ENCODE peak calls at places on chromosomes 4 and X, in nine cellular contexts. U is pancreas, Y is memory B cell, L is glutamatergic neuron, S is mucosa of descending colon, M is NCI-H82, O is fibroblast of the aortic adventitia, A is NCI-H1694 treated with DMSO at 0.1 percent for 48 hours, N is GM10248. Q is an unnamed sample.

GRCh38 chr4:137648531-137648930 is 116.2 kb upstream of the PCDH18 start:
- DNase-seq in L (no peak), M (no peak), Y (no peak), N (no peak), S (no peak), A (no peak), U (no peak), O (no peak), Q (no peak)

GRCh38 chr4:40214661-40215418 is 18.0 kb downstream of the RHOH start:
- DNase-seq in Y (no peak), N (no peak), U (no peak), A (no peak), S (no peak), L (no peak), O (no peak), M (no peak), Q (no peak)

GRCh38 chrX:138914751-138915150 is 203.2 kb upstream of the FGF13 start:
- DNase-seq in U (no peak), A (no peak), O (peak; percentile 53), M (no peak), S (no peak), N (no peak), Y (no peak), L (no peak), Q (no peak)

GRCh38 chr4:100118213-100118612 is 72.1 kb downstream of the DDIT4L start:
- DNase-seq in U (no peak), A (no peak), L (no peak), S (no peak), Y (no peak), N (no peak), M (no peak), O (peak; percentile 7), Q (no peak)

GRCh38 chr4:87420431-87420830 is 1.9 kb upstream of the NUDT9 start:
- DNase-seq in O (no peak), A (no peak), S (no peak), M (no peak), U (no peak), N (no peak), L (no peak), Y (no peak), Q (no peak)

GRCh38 chr4:173446416-173446815 is 47.5 kb upstream of the SCRG1 start:
- DNase-seq in A (no peak), S (no peak), O (no peak), L (no peak), M (no peak), U (no peak), Y (no peak), N (peak; percentile 39), Q (no peak)

GRCh38 chr4:146407669-146408084 is 114.1 kb downstream of the SLC10A7 start:
- DNase-seq in M (no peak), U (no peak), S (no peak), L (no peak), N (no peak), A (no peak), Y (no peak), O (peak; percentile 21), Q (peak; percentile 88)

GRCh38 chrX:19889582-19890342 is 2.4 kb upstream of the SH3KBP1 start:
- DNase-seq in N (peak; percentile 36), M (peak; percentile 6), Y (no peak), A (no peak), L (no peak), S (no peak), O (peak; percentile 73), U (no peak), Q (peak; percentile 75)

GRCh38 chr4:142036795-142037583 is 400.6 kb downstream of the IL15 start:
- DNase-seq in M (no peak), O (peak; percentile 3), A (no peak), U (no peak), Y (no peak), N (no peak), L (no peak), S (no peak), Q (peak; percentile 13)

GRCh38 chr4:77593993-77594392 is 11.6 kb upstream of the CXCL13 start:
- DNase-seq in L (no peak), Y (no peak), S (no peak), M (no peak), U (no peak), A (no peak), O (no peak), N (no peak), Q (no peak)

GRCh38 chr4:184896868-184897715 is 71.3 kb upstream of the ACSL1 start:
- DNase-seq in N (peak; percentile 74), S (no peak), M (no peak), L (no peak), O (peak; percentile 7), Y (peak; percentile 14), U (no peak), A (no peak), Q (no peak)

GRCh38 chr4:38080575-38080974 is 120.4 kb downstream of the PTTG2 start:
- DNase-seq in O (no peak), N (no peak), Y (no peak), M (no peak), S (no peak), L (no peak), U (no peak), A (no peak), Q (no peak)

GRCh38 chr4:148514041-148514440 is 71.8 kb upstream of the NR3C2 start:
- DNase-seq in L (no peak), Y (no peak), U (no peak), M (no peak), O (no peak), N (no peak), S (no peak), A (no peak), Q (peak; percentile 24)

GRCh38 chr4:44632089-44632488 is 19.3 kb downstream of the YIPF7 start:
- DNase-seq in L (no peak), N (no peak), M (no peak), Y (no peak), A (no peak), O (no peak), S (no peak), U (no peak), Q (no peak)

GRCh38 chr4:72993876-72994275 is 75.6 kb downstream of the COX18 start:
- DNase-seq in U (no peak), A (no peak), M (no peak), O (no peak), L (no peak), S (no peak), N (no peak), Y (no peak), Q (no peak)

GRCh38 chr4:13912966-13913365 is 285.4 kb upstream of the BOD1L1 start:
- DNase-seq in A (no peak), Y (no peak), L (no peak), S (no peak), N (no peak), M (no peak), O (peak; percentile 76), U (no peak), Q (no peak)

GRCh38 chr4:175071123-175071522 is 153.0 kb downstream of the ADAM29 start:
- DNase-seq in L (no peak), S (no peak), U (no peak), M (no peak), Y (no peak), O (no peak), N (no peak), A (no peak), Q (no peak)

GRCh38 chr4:26609868-26610267 is 26.0 kb downstream of the TBC1D19 start:
- DNase-seq in M (no peak), L (no peak), Y (no peak), U (no peak), A (no peak), S (no peak), O (no peak), N (no peak), Q (no peak)

GRCh38 chr4:113821851-113822250 is 60.3 kb upstream of the CAMK2D start:
- DNase-seq in L (no peak), A (no peak), N (no peak), Y (no peak), S (no peak), M (no peak), U (no peak), O (no peak), Q (no peak)

GRCh38 chr4:162075691-162076090 is 88.1 kb downstream of the FSTL5 start:
- DNase-seq in Y (no peak), U (no peak), O (no peak), N (no peak), M (no peak), S (no peak), A (no peak), L (no peak), Q (no peak)

GRCh38 chr4:118335316-118335715 is 17.5 kb downstream of the PRSS12 start:
- DNase-seq in U (peak; percentile 58), N (no peak), M (no peak), S (no peak), A (no peak), L (no peak), O (peak; percentile 27), Y (no peak), Q (no peak)

GRCh38 chrX:9369802-9370291 is 95.0 kb upstream of the TBL1X start:
- DNase-seq in O (no peak), L (no peak), U (no peak), N (no peak), M (no peak), Y (no peak), A (no peak), S (no peak), Q (no peak)

GRCh38 chr4:102867278-102868152 is 1.3 kb upstream of the CISD2 start:
- DNase-seq in L (no peak), A (no peak), U (no peak), Y (no peak), M (peak; percentile 22), N (no peak), S (no peak), O (no peak), Q (no peak)

GRCh38 chrX:15349046-15349445 is 13.7 kb upstream of the PIGA start:
- DNase-seq in O (peak; percentile 89), Y (peak; percentile 16), S (peak; percentile 64), A (peak; percentile 68), N (peak; percentile 23), M (peak; percentile 91), U (peak; percentile 44), L (no peak), Q (peak; percentile 67)

GRCh38 chrX:120428309-120428708 is 40.8 kb downstream of the LAMP2 start:
- DNase-seq in S (peak; percentile 7), U (no peak), M (no peak), A (no peak), N (no peak), Y (no peak), O (peak; percentile 9), L (no peak), Q (no peak)